ENCODE peak calls at places on chromosome 17, in nine cellular contexts. X, D, S, L, P, Y, G, A and T are unnamed samples.

GRCh38 chr17:51507444-51507843 is 247.1 kb downstream of the UTP18 start:
- DNase-seq in X (no peak), D (no peak), S (no peak), L (no peak), P (no peak), Y (no peak), G (no peak), A (no peak), T (no peak)

GRCh38 chr17:82060614-82061013 is 5.0 kb downstream of the DUS1L start:
- DNase-seq in X (no peak), D (no peak), S (no peak), L (no peak), P (no peak), Y (no peak), G (no peak), A (peak; percentile 70), T (no peak)

GRCh38 chr17:59361916-59362810 is 30.7 kb downstream of the YPEL2 start:
- DNase-seq in X (peak; percentile 98), D (no peak), S (no peak), L (peak; percentile 44), P (no peak), Y (peak; percentile 70), G (no peak), A (no peak), T (no peak)

GRCh38 chr17:42117397-42118125 is 3.6 kb downstream of the KAT2A start:
- DNase-seq in X (no peak), D (no peak), S (no peak), L (no peak), P (no peak), Y (no peak), G (no peak), A (peak; percentile 78), T (no peak)

GRCh38 chr17:43562679-43563146 is 16.6 kb upstream of the ETV4 start:
- DNase-seq in X (no peak), D (no peak), S (no peak), L (no peak), P (no peak), Y (no peak), G (no peak), A (no peak), T (no peak)

GRCh38 chr17:40596261-40596919 is 31.1 kb upstream of the CCR7 start:
- DNase-seq in X (no peak), D (no peak), S (no peak), L (no peak), P (no peak), Y (no peak), G (no peak), A (no peak), T (no peak)

GRCh38 chr17:62180772-62181171 is 115.7 kb upstream of the MED13 start:
- DNase-seq in X (no peak), D (no peak), S (no peak), L (no peak), P (no peak), Y (no peak), G (no peak), A (no peak), T (no peak)

GRCh38 chr17:13541032-13541480 is 60.7 kb downstream of the HS3ST3A1 start:
- DNase-seq in X (peak; percentile 98), D (no peak), S (no peak), L (no peak), P (no peak), Y (peak; percentile 95), G (no peak), A (no peak), T (no peak)

GRCh38 chr17:47620503-47621245 is 29.0 kb upstream of the KPNB1 start:
- DNase-seq in X (no peak), D (no peak), S (no peak), L (no peak), P (no peak), Y (no peak), G (no peak), A (no peak), T (no peak)

GRCh38 chr17:46770818-46771600 is 47.5 kb downstream of the WNT3 start:
- DNase-seq in X (no peak), D (peak; percentile 42), S (no peak), L (peak; percentile 49), P (peak; percentile 67), Y (peak; percentile 52), G (no peak), A (peak; percentile 75), T (no peak)

GRCh38 chr17:59357929-59358328 is 26.5 kb downstream of the YPEL2 start:
- DNase-seq in X (peak; percentile 77), D (no peak), S (no peak), L (no peak), P (no peak), Y (no peak), G (no peak), A (no peak), T (no peak)

GRCh38 chr17:7932483-7932891 is 481 bp downstream of the CNTROB start:
- DNase-seq in X (peak; percentile 25), D (no peak), S (no peak), L (no peak), P (peak; percentile 64), Y (peak; percentile 32), G (no peak), A (peak; percentile 84), T (no peak)

GRCh38 chr17:57068707-57069106 is 16.3 kb upstream of the AKAP1 start:
- DNase-seq in X (no peak), D (no peak), S (no peak), L (no peak), P (no peak), Y (no peak), G (no peak), A (no peak), T (no peak)

GRCh38 chr17:57062865-57063264 is 22.2 kb upstream of the AKAP1 start:
- DNase-seq in X (no peak), D (no peak), S (no peak), L (no peak), P (no peak), Y (no peak), G (no peak), A (no peak), T (no peak)

GRCh38 chr17:57067781-57068180 is 17.3 kb upstream of the AKAP1 start:
- DNase-seq in X (no peak), D (no peak), S (no peak), L (no peak), P (no peak), Y (no peak), G (no peak), A (no peak), T (no peak)

GRCh38 chr17:57068222-57068658 is 16.8 kb upstream of the AKAP1 start:
- DNase-seq in X (no peak), D (no peak), S (no peak), L (no peak), P (no peak), Y (no peak), G (no peak), A (no peak), T (no peak)

GRCh38 chr17:57067162-57067561 is 17.9 kb upstream of the AKAP1 start:
- DNase-seq in X (no peak), D (no peak), S (no peak), L (no peak), P (no peak), Y (no peak), G (no peak), A (no peak), T (no peak)
- H3K4me1 ChIP-seq in X (no peaks in the 10 kb centered on the region), D (no peaks in the 10 kb centered on the region), S (no peaks in the 10 kb centered on the region), L (no peaks in the 10 kb centered on the region), P (no peaks in the 10 kb centered on the region), Y (peaks cover 3% of the 10 kb centered on the region), G (peaks cover 2% of the 10 kb centered on the region), A (no peaks in the 10 kb centered on the region), T (no peaks in the 10 kb centered on the region)

GRCh38 chr17:73357318-73357717 is 45.5 kb upstream of the CDC42EP4 start:
- DNase-seq in X (no peak), D (no peak), S (no peak), L (no peak), P (peak; percentile 25), Y (no peak), G (no peak), A (no peak), T (no peak)

GRCh38 chr17:73356561-73357170 is 44.9 kb upstream of the CDC42EP4 start:
- DNase-seq in X (no peak), D (no peak), S (no peak), L (no peak), P (no peak), Y (no peak), G (no peak), A (no peak), T (no peak)

GRCh38 chr17:73359255-73359816 is 47.5 kb upstream of the CDC42EP4 start:
- DNase-seq in X (no peak), D (no peak), S (no peak), L (no peak), P (no peak), Y (no peak), G (no peak), A (no peak), T (no peak)

GRCh38 chr17:73358668-73359067 is 46.9 kb upstream of the CDC42EP4 start:
- DNase-seq in X (no peak), D (no peak), S (no peak), L (no peak), P (no peak), Y (no peak), G (no peak), A (no peak), T (no peak)

DNA sequence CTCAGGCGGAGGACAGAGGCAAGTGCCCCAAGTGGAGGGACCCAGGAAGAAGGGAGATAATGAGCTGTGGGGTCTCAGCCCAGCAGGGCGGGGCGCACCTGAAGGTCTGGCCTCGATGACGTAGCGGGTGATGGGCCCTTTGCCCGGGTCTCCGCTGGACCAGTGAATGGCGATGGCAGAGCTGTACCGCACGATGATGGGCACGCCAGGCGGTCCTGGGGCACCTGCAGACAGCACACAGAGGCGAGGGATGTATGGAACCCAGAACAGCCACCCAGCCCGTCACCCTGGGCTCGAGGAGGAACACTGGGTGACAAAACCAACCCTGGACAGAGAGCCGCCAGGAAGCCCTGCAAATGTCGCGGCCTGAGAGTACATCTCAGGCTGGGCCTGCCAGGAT is 46.2 kb upstream of the CDC42EP4 start:
- DNase-seq in X (no peak), D (no peak), S (no peak), L (no peak), P (peak; percentile 15), Y (no peak), G (no peak), A (no peak), T (no peak)
- H3K27ac ChIP-seq in X (no peak overlapping the region), D (no peak overlapping the region), S (no peak overlapping the region), L (no peak overlapping the region), P (no peak overlapping the region), Y (no peak overlapping the region), G (no peak overlapping the region), A (no peak overlapping the region), T (no peak overlapping the region)

GRCh38 chr17:72409405-72410002 is 288.7 kb downstream of the SOX9 start:
- DNase-seq in X (no peak), D (no peak), S (no peak), L (no peak), P (no peak), Y (no peak), G (no peak), A (no peak), T (no peak)
- H3K4me1 ChIP-seq in X (peaks cover 47% of the 10 kb centered on the region), D (peaks cover 12% of the 10 kb centered on the region), S (peaks cover 5% of the 10 kb centered on the region), L (no peaks in the 10 kb centered on the region), P (no peaks in the 10 kb centered on the region), Y (no peaks in the 10 kb centered on the region), G (peaks cover 1% of the 10 kb centered on the region), A (no peaks in the 10 kb centered on the region), T (peaks cover 4% of the 10 kb centered on the region)

DNA sequence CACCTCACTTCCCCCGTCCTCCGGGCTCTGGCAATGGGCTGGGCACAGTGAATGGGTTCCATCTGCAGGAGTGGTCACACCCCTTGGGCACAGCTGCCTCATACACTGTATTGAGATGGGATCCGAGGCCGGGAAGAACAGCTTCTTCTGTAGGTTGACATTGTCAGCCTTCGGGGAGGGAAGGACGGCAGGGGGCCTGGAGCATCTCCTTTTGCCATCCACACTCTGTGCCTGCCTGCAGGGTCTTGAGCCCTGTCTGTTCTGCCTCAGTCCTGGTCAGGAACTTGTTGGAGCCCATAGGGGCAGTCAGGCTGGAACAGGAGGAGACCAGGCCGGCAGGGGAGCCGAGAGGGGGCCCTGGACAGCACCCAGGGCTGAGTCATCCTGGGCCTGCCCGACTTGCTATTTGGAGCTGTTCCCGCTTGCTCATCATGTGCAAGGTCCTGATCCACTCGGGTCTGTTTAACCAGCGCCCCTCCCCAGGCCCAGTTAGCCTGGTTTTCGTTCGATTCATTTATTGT is 286.8 kb downstream of the SEC14L1 start:
- DNase-seq in X (peak; percentile 79), D (no peak), S (no peak), L (no peak), P (no peak), Y (peak; percentile 83), G (no peak), A (no peak), T (peak; percentile 91)
- H3K27ac ChIP-seq in X (peak overlapping the region; percentile 93), D (peak overlapping the region; percentile 91), S (peak overlapping the region; percentile 97), L (peak overlapping the region; percentile 24), P (peak overlapping the region; percentile 81), Y (peak overlapping the region; percentile 45), G (peak overlapping the region; percentile 41), A (no peak overlapping the region), T (no peak overlapping the region)